ENCODE peak calls at places on chromosomes 7 and 10, in nine cellular contexts. S is mesendoderm, R is choroid plexus epithelial cell, B is fibroblast of pulmonary artery, L is dorsolateral prefrontal cortex, C is Panc1, O is cardiac fibroblast, W is NB4, T is heart left ventricle. N is an unnamed sample.

GRCh38 chr7:1716263-1717094 is 46.4 kb downstream of the ELFN1 start:
- DNase-seq in S (no peak), R (peak), B (peak), L (peak), C (no peak), O (peak), W (peak), T (no peak), N (peak)

GRCh38 chr7:71511361-71511807 is 379.4 kb downstream of the GALNT17 start:
- DNase-seq in S (peak), R (no peak), B (no peak), L (no peak), C (no peak), O (no peak), W (peak), T (no peak), N (no peak)

GRCh38 chr7:140003913-140004382 is 58.8 kb downstream of the PARP12 start:
- DNase-seq in S (peak), R (peak), B (peak), L (no peak), C (peak), O (peak), W (peak), T (no peak), N (peak)

GRCh38 chr10:94413374-94413773 is 11.0 kb downstream of the TBC1D12 start:
- DNase-seq in S (no peak), R (no peak), B (no peak), L (no peak), C (no peak), O (no peak), W (no peak), T (no peak), N (no peak)

GRCh38 chr10:46091834-46092522 is 45.9 kb upstream of the MSMB start:
- DNase-seq in S (no peak), R (no peak), B (no peak), L (no peak), C (no peak), O (no peak), W (peak), T (no peak), N (no peak)

GRCh38 chr10:84098667-84099066 is 40.6 kb upstream of the GHITM start:
- DNase-seq in S (no peak), R (no peak), B (no peak), L (no peak), C (no peak), O (no peak), W (no peak), T (no peak), N (no peak)

GRCh38 chr7:92751902-92752901 is 84.2 kb downstream of the CDK6 start:
- DNase-seq in S (peak), R (peak), B (peak), L (no peak), C (peak), O (peak), W (no peak), T (no peak), N (peak)

GRCh38 chr10:88523739-88524400 is 59.2 kb downstream of the RNLS start:
- DNase-seq in S (no peak), R (no peak), B (no peak), L (no peak), C (no peak), O (no peak), W (no peak), T (no peak), N (no peak)

GRCh38 chr10:88232029-88232895 is 350.9 kb downstream of the RNLS start:
- DNase-seq in S (no peak), R (peak), B (peak), L (no peak), C (no peak), O (peak), W (no peak), T (peak), N (peak)

GRCh38 chr10:75512534-75512933 is 81.1 kb downstream of the LRMDA start:
- DNase-seq in S (peak), R (no peak), B (no peak), L (no peak), C (no peak), O (no peak), W (no peak), T (no peak), N (peak)

GRCh38 chr7:81383848-81384247 is 386.0 kb downstream of the HGF start:
- DNase-seq in S (no peak), R (no peak), B (no peak), L (no peak), C (no peak), O (no peak), W (no peak), T (no peak), N (peak)

GRCh38 chr7:154874409-154875113 is 128.4 kb downstream of the PAXIP1 start:
- DNase-seq in S (no peak), R (no peak), B (no peak), L (no peak), C (no peak), O (no peak), W (no peak), T (no peak), N (no peak)

GRCh38 chr7:28258240-28258639 is 77.6 kb upstream of the JAZF1 start:
- DNase-seq in S (no peak), R (no peak), B (no peak), L (no peak), C (no peak), O (no peak), W (no peak), T (no peak), N (no peak)

GRCh38 chr10:81898518-81898917 is 23.5 kb downstream of the NRG3 start:
- DNase-seq in S (no peak), R (peak), B (peak), L (no peak), C (no peak), O (no peak), W (no peak), T (no peak), N (no peak)

GRCh38 chr7:101922631-101923275 is 105.3 kb downstream of the CUX1 start:
- DNase-seq in S (no peak), R (no peak), B (no peak), L (no peak), C (no peak), O (no peak), W (no peak), T (no peak), N (no peak)

GRCh38 chr7:150852371-150852905 is at the start of gene AOC1:
- DNase-seq in S (no peak), R (no peak), B (no peak), L (no peak), C (no peak), O (no peak), W (peak), T (peak), N (no peak)

GRCh38 chr7:115618676-115619075 is 411.9 kb downstream of the TFEC start:
- DNase-seq in S (no peak), R (peak), B (peak), L (no peak), C (no peak), O (peak), W (no peak), T (no peak), N (peak)

GRCh38 chr10:10726101-10726500 is 291.6 kb upstream of the CELF2 start:
- DNase-seq in S (no peak), R (no peak), B (no peak), L (no peak), C (no peak), O (no peak), W (no peak), T (no peak), N (no peak)

GRCh38 chr10:17851611-17852010 is 42.5 kb downstream of the MRC1 start:
- DNase-seq in S (no peak), R (no peak), B (no peak), L (peak), C (no peak), O (no peak), W (peak), T (peak), N (no peak)

GRCh38 chr7:36154255-36155212 is 1.5 kb downstream of the EEPD1 start:
- DNase-seq in S (no peak), R (no peak), B (no peak), L (no peak), C (no peak), O (no peak), W (no peak), T (peak), N (no peak)
- H3K4me3 ChIP-seq in S (no peak), R (peak), B (no peak), L (peak), C (peak), O (no peak), W (peak), T (peak), N (peak)

DNA sequence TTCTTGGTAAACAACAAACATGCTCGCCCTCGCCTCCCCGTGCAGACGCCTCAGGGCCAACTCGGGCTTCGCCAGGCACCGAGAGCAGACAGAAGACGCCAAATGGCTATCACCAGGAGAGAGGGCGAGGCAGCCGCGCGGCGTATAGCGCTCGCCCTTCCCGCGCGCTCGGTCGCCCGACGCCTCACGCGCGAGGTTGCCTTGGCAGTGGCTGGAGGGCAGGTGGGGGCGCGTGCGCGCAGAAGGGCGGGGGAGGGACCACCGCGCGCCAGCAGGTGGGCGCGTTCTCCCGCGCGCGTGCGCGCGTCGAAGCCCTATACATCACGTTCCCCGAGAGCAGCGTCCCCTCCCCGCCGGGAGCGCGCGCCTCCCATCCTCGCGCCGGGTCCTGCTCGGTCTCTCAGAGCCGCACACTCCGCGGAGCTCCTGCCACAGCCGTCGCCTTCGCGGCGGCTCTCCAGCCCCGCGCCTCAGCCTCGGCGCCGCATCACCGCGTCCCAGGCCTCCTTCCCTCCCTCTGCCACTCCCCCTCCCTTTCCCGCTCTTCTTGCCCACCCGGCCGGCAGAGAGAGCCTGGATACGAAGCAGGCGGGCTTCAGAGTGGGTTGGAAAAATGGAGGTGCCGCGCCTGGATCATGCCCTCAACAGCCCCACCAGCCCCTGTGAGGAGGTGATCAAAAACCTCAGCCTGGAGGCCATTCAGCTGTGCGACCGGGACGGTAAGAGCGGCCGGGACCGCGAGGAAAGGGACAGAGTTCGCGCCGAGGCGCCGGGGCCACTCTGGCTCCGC is at the start of gene PHYHIPL:
- DNase-seq in S (peak), R (no peak), B (no peak), L (peak), C (no peak), O (no peak), W (no peak), T (no peak), N (no peak)
- H3K4me3 ChIP-seq in S (no peak), R (peak), B (no peak), L (peak), C (no peak), O (no peak), W (no peak), T (peak), N (peak)

DNA sequence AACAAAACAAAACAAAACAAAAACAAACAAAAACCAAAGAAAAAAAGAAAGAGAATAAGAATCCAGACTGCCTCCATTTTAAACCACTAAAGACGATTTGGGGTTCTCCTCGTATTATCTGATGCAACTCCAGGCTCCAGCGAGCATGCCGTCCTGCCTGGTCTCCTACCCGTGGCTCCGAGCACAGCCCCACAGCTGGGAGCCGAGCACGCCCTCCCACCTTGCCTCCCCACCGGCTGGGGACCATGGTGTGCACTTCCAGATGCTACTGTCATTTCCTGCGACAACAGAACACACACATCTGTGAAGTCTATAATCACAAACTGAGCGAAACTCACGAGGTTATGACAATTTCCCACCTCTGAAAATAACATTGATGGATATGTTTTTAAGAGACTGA is 113.1 kb downstream of the ADARB2 start:
- DNase-seq in S (no peak), R (no peak), B (no peak), L (no peak), C (no peak), O (no peak), W (no peak), T (no peak), N (no peak)
- H3K4me3 ChIP-seq in S (no peak), R (no peak), B (no peak), L (no peak), C (no peak), O (no peak), W (no peak), T (no peak), N (no peak)

DNA sequence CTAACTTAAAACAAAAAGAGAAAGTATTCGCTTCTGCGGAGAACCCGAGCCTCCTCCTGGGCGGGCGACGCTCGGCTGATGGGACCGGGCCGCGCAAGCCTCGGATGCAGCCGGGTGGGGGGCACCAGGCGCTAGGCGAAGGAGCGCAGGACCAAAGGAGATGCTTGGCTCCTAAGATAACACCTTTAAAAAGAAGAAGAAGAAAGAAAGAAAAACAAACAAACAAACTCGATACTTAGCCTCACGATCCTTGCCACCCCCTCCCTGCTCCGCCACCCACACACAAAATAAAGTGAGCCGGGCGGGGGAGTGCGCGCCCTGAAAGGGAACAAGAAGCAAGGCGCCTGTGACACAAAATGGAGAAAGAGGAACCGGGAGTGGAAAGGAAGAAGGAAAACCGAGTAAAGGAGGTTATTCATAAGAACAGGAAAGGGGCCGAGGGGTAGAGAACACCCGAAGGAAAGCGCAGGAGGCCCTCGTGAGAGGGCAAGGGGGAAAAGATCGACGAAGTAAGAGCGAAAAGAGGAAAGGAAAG is 34.0 kb upstream of the EBLN1 start:
- DNase-seq in S (peak), R (peak), B (peak), L (peak), C (no peak), O (peak), W (peak), T (peak), N (peak)
- H3K4me3 ChIP-seq in S (peak), R (peak), B (peak), L (peak), C (peak), O (peak), W (peak), T (peak), N (peak)